ENCODE peak calls at places on chromosomes 7 and 10, in six cellular contexts. Z is naive thymus-derived CD8-positive, alpha-beta T cell; D is tibial artery; Q is neuronal stem cell; B is T-cell; O is NCI-H1694. V is an unnamed sample.

GRCh38 chr10:22334414-22335203 is 10.7 kb upstream of the SPAG6 start:
- DNase-seq in Z (no peak), D (peak), Q (peak), B (no peak), O (no peak), V (no peak)

GRCh38 chr7:108598858-108599257 is 29.2 kb downstream of the DNAJB9 start:
- DNase-seq in Z (no peak), D (no peak), Q (no peak), B (no peak), O (peak), V (peak)

GRCh38 chr7:10343108-10343507 is 630.6 kb upstream of the PHF14 start:
- DNase-seq in Z (no peak), D (no peak), Q (no peak), B (no peak), O (no peak), V (no peak)

GRCh38 chr7:131653418-131654248 is 97.2 kb upstream of the PODXL start:
- DNase-seq in Z (no peak), D (no peak), Q (no peak), B (no peak), O (no peak), V (no peak)

GRCh38 chr10:103470755-103471653 is 8.0 kb downstream of the CALHM3 start:
- DNase-seq in Z (peak), D (peak), Q (no peak), B (peak), O (no peak), V (no peak)

GRCh38 chr10:689433-690226 is at the start of gene DIP2C:
- DNase-seq in Z (no peak), D (peak), Q (peak), B (no peak), O (no peak), V (no peak)

GRCh38 chr7:137900137-137900536 is 53.4 kb upstream of the DGKI start:
- DNase-seq in Z (no peak), D (no peak), Q (no peak), B (no peak), O (no peak), V (no peak)

GRCh38 chr7:151429232-151429554 is 10.7 kb downstream of the CRYGN start:
- DNase-seq in Z (no peak), D (no peak), Q (no peak), B (no peak), O (no peak), V (no peak)

GRCh38 chr10:131758062-131758941 is 142.5 kb upstream of the PPP2R2D start:
- DNase-seq in Z (no peak), D (no peak), Q (no peak), B (no peak), O (no peak), V (no peak)